ENCODE peak calls at places on chromosomes 1 and 21, in six cellular contexts. One of them, this sample, is unnamed.

GRCh38 chr21:36211660-36212512 is 55.3 kb downstream of the DOP1B start:
- DNase-seq in SJCRH30: no peak
- DNase-seq in naive thymus-derived CD4-positive, alpha-beta T cell: no peak
- DNase-seq in IMR-90: peak; percentile 93
- DNase-seq in iPS DF 6.9: no peak
- DNase-seq in endodermal cell: no peak
- DNase-seq in this sample: no peak

GRCh38 chr1:102970496-102971078 is 137.7 kb downstream of the COL11A1 start:
- DNase-seq in SJCRH30: peak; percentile 73
- DNase-seq in naive thymus-derived CD4-positive, alpha-beta T cell: no peak
- DNase-seq in IMR-90: peak; percentile 75
- DNase-seq in iPS DF 6.9: peak; percentile 31
- DNase-seq in endodermal cell: peak; percentile 62
- DNase-seq in this sample: no peak

GRCh38 chr1:248783367-248783766 is 27.8 kb upstream of the LYPD8 start:
- DNase-seq in SJCRH30: no peak
- DNase-seq in naive thymus-derived CD4-positive, alpha-beta T cell: no peak
- DNase-seq in IMR-90: no peak
- DNase-seq in iPS DF 6.9: no peak
- DNase-seq in endodermal cell: no peak
- DNase-seq in this sample: no peak

GRCh38 chr1:228062085-228062791 is 20.3 kb upstream of the ARF1 start:
- DNase-seq in SJCRH30: no peak
- DNase-seq in naive thymus-derived CD4-positive, alpha-beta T cell: no peak
- DNase-seq in IMR-90: no peak
- DNase-seq in iPS DF 6.9: no peak
- DNase-seq in endodermal cell: no peak
- DNase-seq in this sample: no peak

GRCh38 chr1:156592158-156592909 is 758 bp downstream of the NAXE start:
- DNase-seq in SJCRH30: no peak
- DNase-seq in naive thymus-derived CD4-positive, alpha-beta T cell: no peak
- DNase-seq in IMR-90: no peak
- DNase-seq in iPS DF 6.9: no peak
- DNase-seq in endodermal cell: peak; percentile 57
- DNase-seq in this sample: no peak

GRCh38 chr1:190169311-190170067 is 308.2 kb downstream of the BRINP3 start:
- DNase-seq in SJCRH30: no peak
- DNase-seq in naive thymus-derived CD4-positive, alpha-beta T cell: no peak
- DNase-seq in IMR-90: peak; percentile 78
- DNase-seq in iPS DF 6.9: no peak
- DNase-seq in endodermal cell: no peak
- DNase-seq in this sample: no peak

GRCh38 chr1:221991221-221991620 is 249.3 kb upstream of the DUSP10 start:
- DNase-seq in SJCRH30: no peak
- DNase-seq in naive thymus-derived CD4-positive, alpha-beta T cell: no peak
- DNase-seq in IMR-90: peak; percentile 67
- DNase-seq in iPS DF 6.9: no peak
- DNase-seq in endodermal cell: no peak
- DNase-seq in this sample: no peak

GRCh38 chr1:241551759-241552638 is 19.8 kb downstream of the KMO start:
- DNase-seq in SJCRH30: no peak
- DNase-seq in naive thymus-derived CD4-positive, alpha-beta T cell: peak; percentile 72
- DNase-seq in IMR-90: peak; percentile 10
- DNase-seq in iPS DF 6.9: no peak
- DNase-seq in endodermal cell: no peak
- DNase-seq in this sample: no peak

GRCh38 chr1:168135116-168135981 is 1.4 kb downstream of the GPR161 start:
- DNase-seq in SJCRH30: peak; percentile 32
- DNase-seq in naive thymus-derived CD4-positive, alpha-beta T cell: no peak
- DNase-seq in IMR-90: no peak
- DNase-seq in iPS DF 6.9: no peak
- DNase-seq in endodermal cell: peak; percentile 67
- DNase-seq in this sample: no peak

GRCh38 chr1:911875-912739 is 11.6 kb upstream of the SAMD11 start:
- DNase-seq in SJCRH30: no peak
- DNase-seq in naive thymus-derived CD4-positive, alpha-beta T cell: no peak
- DNase-seq in IMR-90: no peak
- DNase-seq in iPS DF 6.9: no peak
- DNase-seq in endodermal cell: peak; percentile 32
- DNase-seq in this sample: no peak

GRCh38 chr1:154442006-154442740 is 37.0 kb downstream of the IL6R start:
- DNase-seq in SJCRH30: no peak
- DNase-seq in naive thymus-derived CD4-positive, alpha-beta T cell: no peak
- DNase-seq in IMR-90: peak; percentile 64
- DNase-seq in iPS DF 6.9: no peak
- DNase-seq in endodermal cell: peak; percentile 65
- DNase-seq in this sample: no peak

GRCh38 chr1:44637590-44638411 is 36.5 kb downstream of the TMEM53 start:
- DNase-seq in SJCRH30: no peak
- DNase-seq in naive thymus-derived CD4-positive, alpha-beta T cell: no peak
- DNase-seq in IMR-90: no peak
- DNase-seq in iPS DF 6.9: no peak
- DNase-seq in endodermal cell: no peak
- DNase-seq in this sample: no peak

GRCh38 chr1:40774266-40774998 is 9.2 kb upstream of the KCNQ4 start:
- DNase-seq in SJCRH30: peak; percentile 73
- DNase-seq in naive thymus-derived CD4-positive, alpha-beta T cell: peak; percentile 64
- DNase-seq in IMR-90: peak; percentile 20
- DNase-seq in iPS DF 6.9: peak; percentile 66
- DNase-seq in endodermal cell: peak; percentile 93
- DNase-seq in this sample: no peak

DNA sequence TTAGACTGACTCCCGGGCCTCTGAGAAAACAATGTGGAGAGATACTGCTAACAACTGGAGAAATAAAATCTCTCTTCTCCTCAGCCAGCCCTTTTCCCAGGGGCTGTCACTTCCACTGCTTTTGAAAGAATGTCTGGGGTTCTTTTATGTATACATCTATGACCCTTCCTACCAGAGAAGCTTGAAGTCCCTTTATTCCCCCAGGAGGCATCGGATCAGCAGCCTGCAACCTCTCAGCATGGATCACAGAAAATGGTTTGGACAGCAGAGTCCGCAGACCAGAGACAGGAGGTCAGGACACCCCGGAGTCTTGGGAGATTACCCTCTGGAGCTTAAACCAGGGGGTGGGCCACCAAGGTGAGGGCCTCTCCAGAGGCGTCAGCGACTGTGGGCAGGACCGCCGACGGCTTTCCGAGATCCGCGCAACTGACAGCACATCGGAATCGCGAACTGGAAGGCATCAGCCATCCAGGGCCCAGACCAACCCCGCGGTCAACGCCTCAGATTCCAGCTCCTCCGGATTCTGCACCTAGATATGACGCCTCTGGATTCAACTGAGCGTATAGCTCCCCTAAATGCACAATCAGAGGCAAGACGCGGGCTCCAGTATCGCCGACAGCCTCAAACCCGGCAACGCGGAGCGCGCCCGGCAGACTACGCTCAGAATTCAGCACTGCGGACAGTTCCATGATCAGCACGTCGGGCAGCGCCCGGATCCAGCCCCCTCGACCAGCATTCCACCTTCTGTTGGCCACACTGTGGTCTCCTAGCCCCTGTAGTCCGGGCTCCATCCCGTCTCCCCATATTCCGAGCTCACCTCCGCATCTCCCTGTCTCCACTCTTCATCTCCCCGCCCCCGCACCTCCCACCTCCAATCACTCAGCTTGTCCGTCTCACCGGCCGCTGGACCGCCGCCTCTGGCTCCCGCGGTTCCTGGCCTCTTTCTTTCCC is 854 bp downstream of the EPHA10 start:
- DNase-seq in SJCRH30: peak; percentile 54
- DNase-seq in naive thymus-derived CD4-positive, alpha-beta T cell: peak; percentile 12
- DNase-seq in IMR-90: peak; percentile 37
- DNase-seq in iPS DF 6.9: peak; percentile 57
- DNase-seq in endodermal cell: peak; percentile 95
- DNase-seq in this sample: peak; percentile 32
- H3K4me3 ChIP-seq in SJCRH30: no peak overlapping the region
- H3K4me3 ChIP-seq in naive thymus-derived CD4-positive, alpha-beta T cell: no peak overlapping the region
- H3K4me3 ChIP-seq in IMR-90: no peak overlapping the region
- H3K4me3 ChIP-seq in iPS DF 6.9: no peak overlapping the region
- H3K4me3 ChIP-seq in endodermal cell: no peak overlapping the region
- H3K4me3 ChIP-seq in this sample: no peak overlapping the region

GRCh38 chr1:99566290-99567021 is 79.5 kb upstream of the PALMD start:
- DNase-seq in SJCRH30: no peak
- DNase-seq in naive thymus-derived CD4-positive, alpha-beta T cell: no peak
- DNase-seq in IMR-90: no peak
- DNase-seq in iPS DF 6.9: no peak
- DNase-seq in endodermal cell: no peak
- DNase-seq in this sample: no peak

GRCh38 chr1:99570486-99571089 is 75.3 kb upstream of the PALMD start:
- DNase-seq in SJCRH30: no peak
- DNase-seq in naive thymus-derived CD4-positive, alpha-beta T cell: no peak
- DNase-seq in IMR-90: peak; percentile 47
- DNase-seq in iPS DF 6.9: no peak
- DNase-seq in endodermal cell: no peak
- DNase-seq in this sample: no peak

GRCh38 chr1:99573431-99574217 is 72.3 kb upstream of the PALMD start:
- DNase-seq in SJCRH30: peak; percentile 51
- DNase-seq in naive thymus-derived CD4-positive, alpha-beta T cell: no peak
- DNase-seq in IMR-90: no peak
- DNase-seq in iPS DF 6.9: no peak
- DNase-seq in endodermal cell: no peak
- DNase-seq in this sample: no peak

GRCh38 chr1:99565606-99566289 is 80.2 kb upstream of the PALMD start:
- DNase-seq in SJCRH30: no peak
- DNase-seq in naive thymus-derived CD4-positive, alpha-beta T cell: no peak
- DNase-seq in IMR-90: peak; percentile 49
- DNase-seq in iPS DF 6.9: no peak
- DNase-seq in endodermal cell: no peak
- DNase-seq in this sample: no peak

DNA sequence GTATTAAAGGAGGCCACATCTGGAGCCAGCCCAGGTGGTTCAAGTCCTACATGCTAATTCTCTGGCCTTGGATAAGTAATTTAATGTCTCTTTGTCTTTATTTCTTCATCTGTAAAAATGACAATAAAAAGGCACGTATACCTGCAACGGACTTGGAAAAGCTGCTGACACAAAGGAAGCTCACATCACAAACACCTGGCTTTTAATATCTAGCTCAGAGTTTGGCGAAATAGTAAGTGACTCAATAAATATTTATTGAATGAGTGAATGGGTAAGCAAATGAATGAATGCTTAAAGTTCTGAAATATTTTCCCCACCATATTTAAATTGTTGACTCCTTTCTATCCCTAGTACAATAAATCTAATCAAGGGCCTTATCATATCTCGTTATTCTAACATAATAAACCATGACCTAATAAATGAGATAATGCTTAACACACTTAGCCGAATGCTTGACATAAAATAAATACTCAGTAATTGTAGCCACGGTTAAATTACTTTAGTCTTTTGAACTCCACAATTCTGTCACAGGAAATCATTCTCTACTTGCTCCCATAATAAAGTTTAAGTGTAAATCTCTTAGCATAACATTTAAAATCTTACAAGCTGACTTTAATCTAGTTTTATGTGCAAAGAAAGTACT is 74.7 kb upstream of the PALMD start:
- DNase-seq in SJCRH30: no peak
- DNase-seq in naive thymus-derived CD4-positive, alpha-beta T cell: no peak
- DNase-seq in IMR-90: no peak
- DNase-seq in iPS DF 6.9: no peak
- DNase-seq in endodermal cell: no peak
- DNase-seq in this sample: no peak
- H3K27me3 ChIP-seq in SJCRH30: no peaks in the 10 kb centered on the region
- H3K27me3 ChIP-seq in naive thymus-derived CD4-positive, alpha-beta T cell: no peaks in the 10 kb centered on the region
- H3K27me3 ChIP-seq in IMR-90: no peaks in the 10 kb centered on the region
- H3K27me3 ChIP-seq in iPS DF 6.9: no peaks in the 10 kb centered on the region
- H3K27me3 ChIP-seq in endodermal cell: no peaks in the 10 kb centered on the region
- H3K27me3 ChIP-seq in this sample: no peaks in the 10 kb centered on the region

GRCh38 chr1:2905356-2905755 is 103.9 kb upstream of the TTC34 start:
- DNase-seq in SJCRH30: no peak
- DNase-seq in naive thymus-derived CD4-positive, alpha-beta T cell: no peak
- DNase-seq in IMR-90: no peak
- DNase-seq in iPS DF 6.9: no peak
- DNase-seq in endodermal cell: no peak
- DNase-seq in this sample: no peak
- H3K9me3 ChIP-seq in SJCRH30: no peaks in the 10 kb centered on the region
- H3K9me3 ChIP-seq in naive thymus-derived CD4-positive, alpha-beta T cell: no peaks in the 10 kb centered on the region
- H3K9me3 ChIP-seq in IMR-90: peaks cover 77% of the 10 kb centered on the region
- H3K9me3 ChIP-seq in iPS DF 6.9: peaks cover 40% of the 10 kb centered on the region
- H3K9me3 ChIP-seq in endodermal cell: peaks cover 2% of the 10 kb centered on the region
- H3K9me3 ChIP-seq in this sample: no peaks in the 10 kb centered on the region

DNA sequence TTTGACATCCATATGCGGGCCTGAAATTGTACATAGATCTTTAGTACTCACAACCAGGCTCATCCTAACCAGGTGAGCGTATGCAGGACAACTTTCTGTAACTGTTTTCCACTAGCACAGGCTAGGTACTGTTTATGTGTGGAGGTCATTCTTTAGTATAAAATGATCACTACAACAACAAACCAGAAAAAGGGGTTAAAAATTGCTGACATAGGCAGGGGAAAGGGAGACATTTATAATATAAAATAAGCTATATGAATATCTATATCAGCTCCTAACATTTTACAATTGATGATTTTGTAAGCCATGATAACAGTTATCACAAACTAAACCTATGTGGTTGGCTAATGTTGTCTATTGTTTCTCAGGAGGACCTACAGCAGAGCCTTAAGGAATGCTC is 37.6 kb downstream of the RGS5 start:
- DNase-seq in SJCRH30: no peak
- DNase-seq in naive thymus-derived CD4-positive, alpha-beta T cell: no peak
- DNase-seq in IMR-90: no peak
- DNase-seq in iPS DF 6.9: no peak
- DNase-seq in endodermal cell: no peak
- DNase-seq in this sample: no peak
- H3K4me3 ChIP-seq in SJCRH30: no peak overlapping the region
- H3K4me3 ChIP-seq in naive thymus-derived CD4-positive, alpha-beta T cell: no peak overlapping the region
- H3K4me3 ChIP-seq in IMR-90: no peak overlapping the region
- H3K4me3 ChIP-seq in iPS DF 6.9: no peak overlapping the region
- H3K4me3 ChIP-seq in endodermal cell: no peak overlapping the region
- H3K4me3 ChIP-seq in this sample: no peak overlapping the region

This sample was measured in MG63.